ENCODE peak calls at places on chromosome 19, in eight cellular contexts. G is GM13977; X is lower leg skin; W is breast epithelium; Y is endothelial cell; B is A549; K is BJ; H is CD8-positive, alpha-beta T cell. P is an unnamed sample.

GRCh38 chr19:43806848-43807247 is 4.6 kb upstream of the LYPD5 start:
- DNase-seq in G (no peak), X (no peak), W (no peak), Y (no peak), B (no peak), K (no peak), H (no peak), P (no peak)

GRCh38 chr19:14502334-14503092 is 6.6 kb upstream of the GIPC1 start:
- DNase-seq in G (no peak), X (no peak), W (peak), Y (no peak), B (no peak), K (no peak), H (no peak), P (no peak)

GRCh38 chr19:10915511-10916091 is 12.8 kb downstream of the YIPF2 start:
- DNase-seq in G (no peak), X (no peak), W (no peak), Y (no peak), B (no peak), K (peak), H (no peak), P (no peak)

GRCh38 chr19:48613024-48613851 is 1.6 kb downstream of the FAM83E start:
- DNase-seq in G (no peak), X (no peak), W (no peak), Y (no peak), B (no peak), K (no peak), H (no peak), P (peak)

GRCh38 chr19:440391-441212 is 20.2 kb downstream of the SHC2 start:
- DNase-seq in G (no peak), X (no peak), W (no peak), Y (no peak), B (no peak), K (no peak), H (no peak), P (no peak)

GRCh38 chr19:46787040-46787330 is 1.4 kb downstream of the SLC1A5 start:
- DNase-seq in G (no peak), X (no peak), W (no peak), Y (no peak), B (no peak), K (no peak), H (no peak), P (no peak)

GRCh38 chr19:18490719-18491118 is 31.2 kb downstream of the ELL start:
- DNase-seq in G (no peak), X (no peak), W (no peak), Y (no peak), B (no peak), K (no peak), H (no peak), P (no peak)

GRCh38 chr19:49851456-49852259 is 699 bp downstream of the PTOV1 start:
- DNase-seq in G (peak), X (peak), W (no peak), Y (peak), B (no peak), K (no peak), H (no peak), P (no peak)

GRCh38 chr19:43966079-43966694 is 15.2 kb downstream of the ZNF221 start:
- DNase-seq in G (no peak), X (no peak), W (no peak), Y (no peak), B (no peak), K (no peak), H (no peak), P (no peak)

GRCh38 chr19:11495481-11495880 is 10.2 kb downstream of the ZNF653 start:
- DNase-seq in G (no peak), X (no peak), W (no peak), Y (no peak), B (no peak), K (no peak), H (no peak), P (no peak)

GRCh38 chr19:4495471-4495870 is 22.8 kb downstream of the PLIN4 start:
- DNase-seq in G (no peak), X (no peak), W (no peak), Y (no peak), B (no peak), K (no peak), H (no peak), P (peak)

GRCh38 chr19:47035127-47035494 is 13.3 kb downstream of the TMEM160 start:
- DNase-seq in G (no peak), X (no peak), W (no peak), Y (no peak), B (no peak), K (no peak), H (no peak), P (peak)

GRCh38 chr19:14550201-14550754 is 20.9 kb downstream of the TECR start:
- DNase-seq in G (no peak), X (no peak), W (peak), Y (no peak), B (no peak), K (no peak), H (no peak), P (no peak)

GRCh38 chr19:14073232-14073924 is 792 bp downstream of the MISP3 start:
- DNase-seq in G (peak), X (no peak), W (peak), Y (peak), B (no peak), K (no peak), H (peak), P (peak)

GRCh38 chr19:47133021-47133471 is 2.4 kb downstream of the SAE1 start:
- DNase-seq in G (no peak), X (no peak), W (no peak), Y (no peak), B (no peak), K (no peak), H (no peak), P (no peak)

GRCh38 chr19:49635530-49636229 is 4.3 kb downstream of the RRAS start:
- DNase-seq in G (no peak), X (no peak), W (no peak), Y (no peak), B (no peak), K (no peak), H (no peak), P (no peak)

GRCh38 chr19:50518091-50519005 is 4.6 kb upstream of the ASPDH start:
- DNase-seq in G (no peak), X (no peak), W (no peak), Y (no peak), B (no peak), K (no peak), H (no peak), P (no peak)

GRCh38 chr19:32392142-32392541 is 13.4 kb upstream of the DPY19L3 start:
- DNase-seq in G (no peak), X (no peak), W (no peak), Y (no peak), B (no peak), K (no peak), H (no peak), P (no peak)

DNA sequence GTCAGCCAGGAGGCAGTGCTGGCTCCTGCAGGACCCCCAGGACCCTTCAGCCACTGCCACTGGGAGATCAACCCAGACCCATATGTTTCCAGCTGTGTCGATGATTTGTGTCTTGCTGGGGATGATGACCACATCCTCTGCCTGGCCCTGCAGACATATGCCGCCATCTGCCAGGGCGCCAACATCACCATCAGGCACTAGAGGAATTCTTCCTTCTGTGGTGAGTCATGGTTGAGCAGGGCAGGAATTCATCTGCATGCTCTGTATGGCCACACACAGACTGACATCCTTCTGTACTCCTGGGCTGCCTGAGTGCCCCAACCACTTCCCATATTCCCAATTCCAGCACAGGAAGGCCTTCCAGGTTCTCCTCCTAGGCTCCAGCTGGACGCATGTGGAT is 27.1 kb upstream of the FXYD3 start:
- DNase-seq in G (no peak), X (no peak), W (no peak), Y (no peak), B (peak), K (peak), H (no peak), P (no peak)
- TF ChIP-seq CTCF in G (no peak), X (no peak), W (no peak), Y (no peak), B (no peak), K (no peak), H (no peak), P (no peak)

GRCh38 chr19:45122832-45123231 is 29.9 kb downstream of the PPP1R37 start:
- DNase-seq in G (no peak), X (no peak), W (no peak), Y (no peak), B (no peak), K (no peak), H (no peak), P (no peak)

GRCh38 chr19:45124021-45124420 is 31.0 kb downstream of the PPP1R37 start:
- DNase-seq in G (no peak), X (no peak), W (no peak), Y (no peak), B (no peak), K (no peak), H (no peak), P (no peak)

GRCh38 chr19:45119582-45119981 is 26.6 kb downstream of the PPP1R37 start:
- DNase-seq in G (no peak), X (no peak), W (no peak), Y (no peak), B (no peak), K (no peak), H (no peak), P (no peak)

GRCh38 chr19:45123440-45123850 is 30.5 kb downstream of the PPP1R37 start:
- DNase-seq in G (no peak), X (no peak), W (peak), Y (no peak), B (no peak), K (no peak), H (no peak), P (no peak)

DNA sequence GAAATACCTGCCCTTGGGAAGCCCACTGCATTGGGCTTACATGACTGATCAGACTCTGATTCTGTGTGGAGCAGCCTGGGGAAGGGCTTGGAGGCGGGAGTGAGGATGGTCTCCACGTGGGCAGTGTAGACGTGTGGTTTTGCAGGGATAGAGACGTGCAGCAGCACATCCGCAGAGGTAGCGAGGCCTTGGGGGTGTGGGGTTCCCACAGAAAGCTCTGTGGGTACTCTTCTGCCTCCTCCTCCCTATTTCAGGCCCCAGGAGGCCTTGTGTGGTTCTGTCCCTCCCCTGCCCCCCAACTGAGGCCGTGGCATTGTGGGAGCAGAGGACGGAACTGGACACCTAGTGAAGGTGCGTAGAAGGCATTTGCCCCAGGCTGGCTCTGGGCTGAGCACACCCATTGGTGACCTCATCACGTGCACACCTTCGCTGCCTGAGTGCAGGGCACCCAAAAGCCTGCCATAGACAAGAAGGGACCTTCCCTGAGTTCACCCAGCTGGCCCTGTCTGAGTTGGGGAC is 28.9 kb downstream of the PPP1R37 start:
- DNase-seq in G (no peak), X (no peak), W (no peak), Y (no peak), B (no peak), K (no peak), H (no peak), P (no peak)
- TF ChIP-seq CTCF in G (no peak), X (no peak), W (no peak), Y (no peak), B (no peak), K (no peak), H (no peak), P (no peak)

DNA sequence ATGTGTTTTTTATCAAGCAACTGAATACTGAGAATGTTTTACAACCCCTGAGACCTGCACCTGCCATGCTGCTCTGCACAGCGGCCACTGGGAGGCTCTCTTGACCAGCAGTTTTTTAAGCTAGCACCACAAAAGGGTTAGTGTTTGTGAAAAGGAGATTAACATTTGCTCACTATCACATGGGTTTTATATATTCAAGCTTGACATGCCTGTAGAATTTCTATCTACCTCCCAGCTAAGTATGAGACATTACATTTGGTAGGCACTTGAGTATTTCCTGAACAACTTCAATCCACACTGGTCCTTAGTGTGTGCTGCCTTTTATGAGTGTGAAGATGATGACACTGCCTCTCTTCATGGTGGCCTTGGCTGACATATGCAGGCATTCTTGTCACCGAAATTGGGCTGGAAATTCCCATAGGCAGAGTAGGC is 1238.9 kb downstream of the UQCRFS1 start:
- DNase-seq in G (no peak), X (no peak), W (no peak), Y (peak), B (peak), K (no peak), H (no peak), P (peak)
- TF ChIP-seq CTCF in G (peak), X (no peak), W (peak), Y (peak), B (peak), K (peak), H (no peak), P (peak)

DNA sequence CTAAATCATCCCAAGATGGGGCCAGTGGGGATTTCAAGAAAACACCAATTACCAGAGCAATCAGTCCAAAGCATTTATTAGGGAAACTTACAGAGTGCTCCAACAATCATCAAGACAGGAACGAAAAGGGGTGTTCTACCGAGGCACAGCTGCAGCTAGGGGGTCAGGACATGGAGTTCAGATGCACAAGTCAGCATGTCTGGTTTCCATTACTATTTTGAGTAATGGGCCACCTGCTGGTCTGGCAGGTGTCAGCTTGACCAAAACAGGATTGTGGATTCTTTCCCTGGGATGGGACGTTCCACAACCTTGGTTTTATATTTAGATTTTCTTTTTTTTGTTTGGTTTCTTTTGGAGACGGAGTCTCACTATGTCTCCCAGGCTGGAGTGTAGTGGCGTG is 3.9 kb upstream of the UBL5 start:
- DNase-seq in G (no peak), X (no peak), W (no peak), Y (no peak), B (no peak), K (no peak), H (no peak), P (no peak)
- TF ChIP-seq CTCF in G (no peak), X (no peak), W (no peak), Y (no peak), B (no peak), K (no peak), H (no peak), P (no peak)

GRCh38 chr19:2739602-2740313 is at the start of gene SLC39A3:
- DNase-seq in G (peak), X (peak), W (peak), Y (peak), B (peak), K (peak), H (peak), P (peak)
- TF ChIP-seq CTCF in G (no peak), X (peak), W (no peak), Y (no peak), B (no peak), K (peak), H (no peak), P (no peak)

GRCh38 chr19:16542894-16543498 is 759 bp upstream of the CHERP start:
- DNase-seq in G (no peak), X (no peak), W (no peak), Y (no peak), B (no peak), K (no peak), H (no peak), P (peak)
- TF ChIP-seq CTCF in G (no peak), X (no peak), W (no peak), Y (no peak), B (no peak), K (no peak), H (no peak), P (no peak)

GRCh38 chr19:5545984-5546383 is 21.8 kb downstream of the TINCR start:
- DNase-seq in G (no peak), X (no peak), W (no peak), Y (no peak), B (no peak), K (no peak), H (no peak), P (peak)

GRCh38 chr19:5542665-5543064 is 25.1 kb downstream of the TINCR start:
- DNase-seq in G (no peak), X (no peak), W (no peak), Y (no peak), B (no peak), K (no peak), H (no peak), P (no peak)

GRCh38 chr19:5545051-5545450 is 22.7 kb downstream of the TINCR start:
- DNase-seq in G (no peak), X (no peak), W (no peak), Y (no peak), B (no peak), K (no peak), H (no peak), P (no peak)

GRCh38 chr19:5547881-5548280 is 19.9 kb downstream of the TINCR start:
- DNase-seq in G (peak), X (no peak), W (no peak), Y (peak), B (peak), K (peak), H (no peak), P (peak)
- TF ChIP-seq CTCF in G (peak), X (no peak), W (peak), Y (peak), B (peak), K (peak), H (peak), P (peak)

GRCh38 chr19:45764487-45764886 is 4.6 kb downstream of the SIX5 start:
- DNase-seq in G (no peak), X (no peak), W (no peak), Y (no peak), B (no peak), K (no peak), H (no peak), P (no peak)
- TF ChIP-seq CTCF in G (no peak), X (no peak), W (no peak), Y (peak), B (no peak), K (no peak), H (no peak), P (no peak)

P was measured in GM12865.